ENCODE peak calls at places on chromosomes 11 and 22, in six cellular contexts. One of them, this sample, is unnamed.

GRCh38 chr11:67030976-67031375 is 8.0 kb downstream of the SYT12 start:
- DNase-seq in H1: no peak
- DNase-seq in H9: no peak
- DNase-seq in mesendoderm: peak
- DNase-seq in neuronal stem cell: no peak
- DNase-seq in IMR-90: no peak
- DNase-seq in this sample: peak

GRCh38 chr11:75031771-75032549 is 43.2 kb downstream of the NEU3 start:
- DNase-seq in H1: peak
- DNase-seq in H9: peak
- DNase-seq in neuronal stem cell: peak
- DNase-seq in mesendoderm: peak
- DNase-seq in IMR-90: peak
- DNase-seq in this sample: peak

GRCh38 chr11:70804174-70804855 is 406.0 kb downstream of the CTTN start:
- DNase-seq in H9: no peak
- DNase-seq in mesendoderm: no peak
- DNase-seq in IMR-90: no peak
- DNase-seq in H1: no peak
- DNase-seq in neuronal stem cell: no peak
- DNase-seq in this sample: no peak

GRCh38 chr22:48567213-48567975 is 1260.3 kb downstream of the BRD1 start:
- DNase-seq in H9: no peak
- DNase-seq in mesendoderm: no peak
- DNase-seq in IMR-90: no peak
- DNase-seq in H1: no peak
- DNase-seq in neuronal stem cell: no peak
- DNase-seq in this sample: no peak

GRCh38 chr11:4551346-4551979 is 6.5 kb downstream of the OR52M1 start:
- DNase-seq in mesendoderm: peak
- DNase-seq in H1: no peak
- DNase-seq in IMR-90: peak
- DNase-seq in neuronal stem cell: no peak
- DNase-seq in H9: peak
- DNase-seq in this sample: peak

GRCh38 chr11:111320728-111321568 is 22.6 kb downstream of the POU2AF3 start:
- DNase-seq in neuronal stem cell: no peak
- DNase-seq in H1: no peak
- DNase-seq in IMR-90: no peak
- DNase-seq in mesendoderm: peak
- DNase-seq in H9: no peak
- DNase-seq in this sample: no peak

GRCh38 chr22:50308986-50309600 is 1.6 kb upstream of the PLXNB2 start:
- DNase-seq in H9: no peak
- DNase-seq in IMR-90: no peak
- DNase-seq in neuronal stem cell: no peak
- DNase-seq in mesendoderm: no peak
- DNase-seq in H1: no peak
- DNase-seq in this sample: no peak

GRCh38 chr11:79013509-79013908 is 427.3 kb downstream of the TENM4 start:
- DNase-seq in mesendoderm: no peak
- DNase-seq in neuronal stem cell: no peak
- DNase-seq in IMR-90: peak
- DNase-seq in H9: no peak
- DNase-seq in H1: no peak
- DNase-seq in this sample: no peak

GRCh38 chr11:71429701-71430100 is 18.5 kb downstream of the DHCR7 start:
- DNase-seq in H1: no peak
- DNase-seq in neuronal stem cell: no peak
- DNase-seq in mesendoderm: no peak
- DNase-seq in IMR-90: no peak
- DNase-seq in H9: no peak
- DNase-seq in this sample: no peak

GRCh38 chr22:21739828-21740377 is 4.3 kb upstream of the YPEL1 start:
- DNase-seq in mesendoderm: no peak
- DNase-seq in H1: no peak
- DNase-seq in neuronal stem cell: no peak
- DNase-seq in IMR-90: no peak
- DNase-seq in H9: no peak
- DNase-seq in this sample: no peak

GRCh38 chr11:128886401-128887119 is 4.6 kb upstream of the KCNJ5 start:
- DNase-seq in mesendoderm: no peak
- DNase-seq in neuronal stem cell: no peak
- DNase-seq in H1: no peak
- DNase-seq in IMR-90: no peak
- DNase-seq in H9: no peak
- DNase-seq in this sample: no peak

GRCh38 chr11:61267437-61267841 is 26.5 kb downstream of the PGA5 start:
- DNase-seq in mesendoderm: no peak
- DNase-seq in H1: no peak
- DNase-seq in IMR-90: no peak
- DNase-seq in neuronal stem cell: no peak
- DNase-seq in H9: no peak
- DNase-seq in this sample: no peak

GRCh38 chr22:47994899-47995573 is 1232.6 kb downstream of the TBC1D22A start:
- DNase-seq in H9: no peak
- DNase-seq in mesendoderm: no peak
- DNase-seq in IMR-90: no peak
- DNase-seq in neuronal stem cell: no peak
- DNase-seq in H1: no peak
- DNase-seq in this sample: no peak

GRCh38 chr11:8577791-8578581 is 16.0 kb downstream of the STK33 start:
- DNase-seq in IMR-90: peak
- DNase-seq in mesendoderm: no peak
- DNase-seq in H1: no peak
- DNase-seq in neuronal stem cell: no peak
- DNase-seq in H9: no peak
- DNase-seq in this sample: peak

GRCh38 chr22:49447837-49448236 is 379.8 kb downstream of the BRD1 start:
- DNase-seq in IMR-90: no peak
- DNase-seq in neuronal stem cell: no peak
- DNase-seq in H1: no peak
- DNase-seq in H9: no peak
- DNase-seq in mesendoderm: no peak
- DNase-seq in this sample: no peak

GRCh38 chr11:117575856-117576255 is 221.2 kb downstream of the DSCAML1 start:
- DNase-seq in mesendoderm: no peak
- DNase-seq in H1: no peak
- DNase-seq in neuronal stem cell: no peak
- DNase-seq in H9: no peak
- DNase-seq in IMR-90: no peak
- DNase-seq in this sample: no peak

GRCh38 chr11:130383363-130384168 is 44.8 kb downstream of the ADAMTS8 start:
- DNase-seq in neuronal stem cell: peak
- DNase-seq in mesendoderm: peak
- DNase-seq in IMR-90: peak
- DNase-seq in H9: peak
- DNase-seq in H1: peak
- DNase-seq in this sample: peak

GRCh38 chr22:44088976-44089570 is 65.0 kb downstream of the PARVB start:
- DNase-seq in IMR-90: peak
- DNase-seq in H9: no peak
- DNase-seq in neuronal stem cell: no peak
- DNase-seq in mesendoderm: no peak
- DNase-seq in H1: no peak
- DNase-seq in this sample: no peak

GRCh38 chr22:18112440-18112839 is 1.8 kb downstream of the TUBA8 start:
- DNase-seq in mesendoderm: no peak
- DNase-seq in IMR-90: no peak
- DNase-seq in neuronal stem cell: no peak
- DNase-seq in H1: no peak
- DNase-seq in H9: no peak
- DNase-seq in this sample: no peak

GRCh38 chr11:77175869-77176539 is 48.0 kb downstream of the MYO7A start:
- DNase-seq in neuronal stem cell: no peak
- DNase-seq in IMR-90: no peak
- DNase-seq in H1: peak
- DNase-seq in mesendoderm: peak
- DNase-seq in H9: peak
- DNase-seq in this sample: no peak

GRCh38 chr11:2375341-2375853 is 1.7 kb upstream of the CD81 start:
- DNase-seq in H1: no peak
- DNase-seq in mesendoderm: peak
- DNase-seq in neuronal stem cell: no peak
- DNase-seq in H9: no peak
- DNase-seq in IMR-90: no peak
- DNase-seq in this sample: no peak

GRCh38 chr11:27331984-27332383 is 31.0 kb downstream of the CCDC34 start:
- DNase-seq in neuronal stem cell: no peak
- DNase-seq in mesendoderm: peak
- DNase-seq in H9: no peak
- DNase-seq in H1: no peak
- DNase-seq in IMR-90: peak
- DNase-seq in this sample: peak

GRCh38 chr11:31995525-31996123 is 95.2 kb upstream of the RCN1 start:
- DNase-seq in mesendoderm: no peak
- DNase-seq in IMR-90: peak
- DNase-seq in H1: no peak
- DNase-seq in neuronal stem cell: no peak
- DNase-seq in H9: no peak
- DNase-seq in this sample: no peak

DNA sequence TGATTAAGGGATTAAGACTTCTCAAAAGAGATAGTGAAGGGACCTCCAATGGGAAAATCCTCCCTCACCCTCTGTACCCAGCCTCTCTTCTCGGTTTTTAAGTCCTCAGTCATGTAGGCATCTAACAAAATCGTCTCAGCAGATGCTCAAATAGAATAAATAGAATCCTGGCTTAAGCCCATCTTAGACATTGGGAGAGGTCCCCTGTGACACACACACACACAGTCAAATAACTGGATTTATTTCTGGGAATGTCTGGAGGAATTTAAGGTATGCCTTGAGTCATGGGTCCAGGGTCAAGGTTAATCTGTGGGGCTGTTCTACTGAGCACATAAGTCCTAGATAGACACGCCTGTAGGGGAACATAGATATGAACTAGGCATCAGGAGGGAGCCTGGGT is 478.2 kb downstream of the MIAT start:
- DNase-seq in IMR-90: peak
- DNase-seq in H1: no peak
- DNase-seq in neuronal stem cell: no peak
- DNase-seq in H9: no peak
- DNase-seq in mesendoderm: peak
- DNase-seq in this sample: no peak
- H2AK5ac ChIP-seq in IMR-90: peak
- H2AK5ac ChIP-seq in H1: no peak
- H2AK5ac ChIP-seq in neuronal stem cell: no peak
- H2AK5ac ChIP-seq in H9: no peak
- H2AK5ac ChIP-seq in mesendoderm: no peak
- H2AK5ac ChIP-seq in this sample: no peak

DNA sequence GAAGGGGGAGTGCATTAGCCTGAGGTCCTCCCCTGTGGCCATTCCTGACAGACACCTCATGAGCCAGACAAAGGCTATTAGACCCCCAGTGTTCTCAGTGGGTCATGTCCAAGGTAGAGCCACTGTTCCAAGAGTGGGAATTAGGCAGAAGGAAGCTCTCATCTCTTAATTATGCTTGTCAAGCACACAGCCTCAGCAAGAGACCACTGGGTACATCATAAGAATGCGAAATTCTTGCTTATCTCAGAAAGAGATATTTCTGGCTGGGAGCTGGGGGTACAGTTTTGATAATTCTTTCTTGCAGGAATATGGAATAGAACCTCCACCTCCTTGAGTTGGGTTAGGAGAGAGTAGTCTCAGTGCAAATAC is 1280.0 kb upstream of the CNTN5 start:
- DNase-seq in H1: no peak
- DNase-seq in IMR-90: no peak
- DNase-seq in neuronal stem cell: no peak
- DNase-seq in H9: no peak
- DNase-seq in mesendoderm: no peak
- DNase-seq in this sample: no peak
- H2AK5ac ChIP-seq in H1: no peak
- H2AK5ac ChIP-seq in IMR-90: no peak
- H2AK5ac ChIP-seq in neuronal stem cell: no peak
- H2AK5ac ChIP-seq in H9: no peak
- H2AK5ac ChIP-seq in mesendoderm: no peak
- H2AK5ac ChIP-seq in this sample: no peak

DNA sequence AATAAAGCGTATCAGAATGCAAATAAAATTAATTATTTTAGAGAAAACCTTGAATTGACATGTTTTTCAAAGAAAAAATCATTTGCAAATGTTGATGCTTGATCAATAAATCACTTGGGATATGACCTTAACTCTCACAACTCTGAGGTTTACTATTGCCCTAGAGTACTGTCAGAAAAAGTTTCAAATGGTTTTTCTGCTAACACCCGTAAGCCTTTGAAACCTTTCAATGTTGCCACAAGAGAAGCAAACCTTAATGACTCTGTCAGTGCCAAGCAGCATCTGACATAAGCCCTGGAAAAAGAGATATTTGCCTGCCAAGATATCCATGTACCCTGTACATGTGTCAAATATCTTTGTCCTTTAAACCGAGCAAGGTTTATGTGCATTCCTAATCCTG is 384.3 kb upstream of the ARHGAP42 start:
- DNase-seq in neuronal stem cell: no peak
- DNase-seq in H1: no peak
- DNase-seq in IMR-90: no peak
- DNase-seq in H9: no peak
- DNase-seq in mesendoderm: no peak
- DNase-seq in this sample: no peak
- H2AK5ac ChIP-seq in neuronal stem cell: no peak
- H2AK5ac ChIP-seq in H1: no peak
- H2AK5ac ChIP-seq in IMR-90: no peak
- H2AK5ac ChIP-seq in H9: no peak
- H2AK5ac ChIP-seq in mesendoderm: no peak
- H2AK5ac ChIP-seq in this sample: no peak

GRCh38 chr11:45158891-45159605 is 12.6 kb downstream of the PRDM11 start:
- DNase-seq in IMR-90: no peak
- DNase-seq in mesendoderm: no peak
- DNase-seq in H1: no peak
- DNase-seq in neuronal stem cell: no peak
- DNase-seq in H9: no peak
- DNase-seq in this sample: no peak

GRCh38 chr11:45156731-45157130 is 10.3 kb downstream of the PRDM11 start:
- DNase-seq in IMR-90: no peak
- DNase-seq in H9: no peak
- DNase-seq in H1: no peak
- DNase-seq in neuronal stem cell: no peak
- DNase-seq in mesendoderm: no peak
- DNase-seq in this sample: no peak

GRCh38 chr11:45157247-45158209 is 11.1 kb downstream of the PRDM11 start:
- DNase-seq in H9: no peak
- DNase-seq in IMR-90: no peak
- DNase-seq in H1: no peak
- DNase-seq in mesendoderm: no peak
- DNase-seq in neuronal stem cell: no peak
- DNase-seq in this sample: no peak

GRCh38 chr11:45159781-45160365 is 13.4 kb downstream of the PRDM11 start:
- DNase-seq in H9: no peak
- DNase-seq in neuronal stem cell: no peak
- DNase-seq in mesendoderm: no peak
- DNase-seq in H1: no peak
- DNase-seq in IMR-90: no peak
- DNase-seq in this sample: no peak

DNA sequence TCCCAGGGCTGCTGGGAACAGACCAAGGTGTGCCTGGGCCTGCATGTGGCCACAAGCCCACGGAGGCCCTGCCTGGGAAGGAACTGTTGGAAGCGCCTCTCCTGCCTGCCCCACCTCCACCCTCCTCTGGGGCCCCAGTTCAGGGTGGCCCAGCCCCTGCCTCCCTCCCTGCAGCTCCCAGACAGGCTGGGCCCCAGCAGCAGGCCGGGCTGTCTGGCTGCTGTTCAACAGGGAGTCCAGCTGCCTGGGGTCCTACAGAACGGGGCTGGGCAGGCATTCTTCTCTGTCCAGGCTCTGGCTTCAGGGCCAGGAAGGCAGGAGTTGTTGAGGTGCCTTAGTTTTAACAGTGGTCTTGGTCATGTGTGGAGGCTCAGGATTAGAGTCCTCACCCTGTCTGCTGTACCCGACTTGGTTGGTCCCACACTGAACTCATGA is 11.8 kb downstream of the PRDM11 start:
- DNase-seq in H1: no peak
- DNase-seq in H9: no peak
- DNase-seq in mesendoderm: no peak
- DNase-seq in IMR-90: no peak
- DNase-seq in neuronal stem cell: no peak
- DNase-seq in this sample: no peak
- H2AK5ac ChIP-seq in H1: no peak
- H2AK5ac ChIP-seq in H9: no peak
- H2AK5ac ChIP-seq in mesendoderm: no peak
- H2AK5ac ChIP-seq in IMR-90: no peak
- H2AK5ac ChIP-seq in neuronal stem cell: peak
- H2AK5ac ChIP-seq in this sample: peak

This sample was measured in trophoblast cell.